ENCODE peak calls at places on chromosomes 7 and 10, in five cellular contexts. J is prostate gland, X is RWPE2, T is neural progenitor cell, Y is left lung. L is an unnamed sample.

GRCh38 chr10:23291551-23292334 is 52.9 kb downstream of the C10orf67 start:
- DNase-seq in J (no peak), X (no peak), T (no peak), Y (no peak), L (no peak)

GRCh38 chr10:44279376-44279775 is 105.5 kb downstream of the CXCL12 start:
- DNase-seq in J (no peak), X (no peak), T (no peak), Y (no peak), L (no peak)

GRCh38 chr10:103153302-103153759 is 39.7 kb downstream of the NT5C2 start:
- DNase-seq in J (no peak), X (no peak), T (peak; percentile 38), Y (no peak), L (no peak)

GRCh38 chr7:155662343-155663043 is 18.0 kb downstream of the RBM33 start:
- DNase-seq in J (no peak), X (no peak), T (no peak), Y (no peak), L (no peak)

GRCh38 chr10:104197364-104197763 is 34.8 kb downstream of the CFAP43 start:
- DNase-seq in J (no peak), X (no peak), T (no peak), Y (no peak), L (no peak)

GRCh38 chr10:132866601-132867381 is 75.6 kb downstream of the CFAP46 start:
- DNase-seq in J (no peak), X (peak; percentile 49), T (no peak), Y (peak; percentile 67), L (no peak)

GRCh38 chr7:142711196-142711595 is 38.1 kb upstream of the PRSS1 start:
- DNase-seq in J (no peak), X (no peak), T (no peak), Y (no peak), L (no peak)

GRCh38 chr10:34016541-34016940 is 682.1 kb upstream of the NRP1 start:
- DNase-seq in J (no peak), X (no peak), T (no peak), Y (no peak), L (no peak)

GRCh38 chr7:111954474-111955311 is 251.5 kb downstream of the DOCK4 start:
- DNase-seq in J (no peak), X (no peak), T (peak; percentile 11), Y (no peak), L (no peak)

GRCh38 chr7:108340856-108341411 is 115.3 kb downstream of the NRCAM start:
- DNase-seq in J (peak; percentile 14), X (no peak), T (no peak), Y (no peak), L (no peak)

GRCh38 chr7:936131-937054 is 18.1 kb downstream of the ADAP1 start:
- DNase-seq in J (no peak), X (peak; percentile 66), T (no peak), Y (peak; percentile 80), L (no peak)

DNA sequence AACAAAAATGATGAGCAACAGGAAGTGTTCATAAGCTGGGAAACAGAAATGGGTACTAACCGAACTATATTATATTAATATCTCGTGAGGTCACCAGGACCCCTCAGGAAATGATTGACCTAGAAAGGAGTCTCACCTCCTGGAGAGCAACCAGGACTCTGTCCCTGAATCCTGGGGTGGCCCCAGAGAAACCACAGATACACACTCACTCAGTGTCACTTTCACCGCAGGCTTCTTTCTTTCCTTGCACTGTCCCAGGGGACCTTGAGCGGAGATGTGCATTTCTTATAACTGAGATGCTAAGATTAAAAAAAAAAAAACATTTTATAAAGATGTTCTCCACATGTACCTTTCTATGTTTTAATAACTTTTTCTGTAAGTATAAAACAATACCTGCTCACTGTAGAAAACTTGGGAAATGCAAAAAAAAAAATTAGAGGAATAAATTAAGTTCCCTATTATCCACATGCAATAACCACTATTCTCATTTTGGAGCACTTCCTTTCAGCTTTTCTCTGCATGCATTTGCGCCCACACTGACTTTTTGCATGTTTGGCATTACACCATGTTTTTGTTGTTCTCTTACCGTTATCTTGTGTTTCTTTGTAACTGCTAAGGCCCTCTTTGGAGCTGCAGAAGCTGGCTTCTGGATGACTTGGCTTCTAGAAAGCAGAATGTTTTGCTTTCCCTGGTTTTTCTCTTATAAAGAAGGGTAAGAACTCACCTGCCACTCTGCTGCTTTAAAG is 15.0 kb downstream of the NOD1 start:
- DNase-seq in J (no peak), X (no peak), T (no peak), Y (no peak), L (no peak)
- TF ChIP-seq CTCF in J (no peak), X (no peak), T (no peak), Y (no peak), L (no peak)

GRCh38 chr10:96657385-96657784 is 62.9 kb downstream of the PIK3AP1 start:
- DNase-seq in J (no peak), X (no peak), T (no peak), Y (no peak), L (no peak)

GRCh38 chr10:96655577-96656213 is 64.6 kb downstream of the PIK3AP1 start:
- DNase-seq in J (no peak), X (no peak), T (no peak), Y (peak; percentile 85), L (no peak)

GRCh38 chr10:96660297-96660696 is 60.0 kb downstream of the PIK3AP1 start:
- DNase-seq in J (no peak), X (no peak), T (no peak), Y (no peak), L (no peak)

GRCh38 chr10:96658844-96659243 is 61.5 kb downstream of the PIK3AP1 start:
- DNase-seq in J (no peak), X (no peak), T (no peak), Y (no peak), L (no peak)

DNA sequence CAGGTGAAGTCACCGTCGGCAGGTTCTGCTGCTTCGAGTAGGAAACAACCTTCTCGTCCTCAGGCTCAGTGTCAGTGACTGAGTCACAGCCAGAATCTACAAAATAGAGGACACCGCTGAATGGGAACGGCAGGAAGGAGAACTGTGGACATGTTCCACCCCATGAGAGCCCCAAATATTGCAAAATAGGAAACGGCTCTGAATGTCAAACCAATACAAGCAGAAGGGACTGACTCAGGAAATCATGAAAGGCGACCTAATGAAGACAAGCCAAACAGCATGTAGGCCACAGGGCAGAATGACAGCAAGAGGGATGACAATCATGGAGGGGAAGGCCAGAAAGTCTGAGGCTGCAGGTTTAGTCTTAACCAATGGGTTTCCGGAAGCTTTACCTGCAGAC is 63.5 kb downstream of the PIK3AP1 start:
- DNase-seq in J (no peak), X (no peak), T (no peak), Y (no peak), L (no peak)
- H3K27ac ChIP-seq in J (no peak overlapping the region), X (no peak overlapping the region), T (no peak overlapping the region), Y (no peak overlapping the region), L (no peak overlapping the region)

GRCh38 chr10:117240730-117241529 is at the start of gene SLC18A2:
- DNase-seq in J (no peak), X (no peak), T (peak; percentile 78), Y (no peak), L (no peak)
- H3K4me3 ChIP-seq in J (peak within 1 kb of the TSS; percentile 40), X (peak within 1 kb of the TSS; percentile 21), T (peak within 1 kb of the TSS; percentile 57), Y (no peak within 1 kb of the TSS), L (peak within 1 kb of the TSS; percentile 25)

DNA sequence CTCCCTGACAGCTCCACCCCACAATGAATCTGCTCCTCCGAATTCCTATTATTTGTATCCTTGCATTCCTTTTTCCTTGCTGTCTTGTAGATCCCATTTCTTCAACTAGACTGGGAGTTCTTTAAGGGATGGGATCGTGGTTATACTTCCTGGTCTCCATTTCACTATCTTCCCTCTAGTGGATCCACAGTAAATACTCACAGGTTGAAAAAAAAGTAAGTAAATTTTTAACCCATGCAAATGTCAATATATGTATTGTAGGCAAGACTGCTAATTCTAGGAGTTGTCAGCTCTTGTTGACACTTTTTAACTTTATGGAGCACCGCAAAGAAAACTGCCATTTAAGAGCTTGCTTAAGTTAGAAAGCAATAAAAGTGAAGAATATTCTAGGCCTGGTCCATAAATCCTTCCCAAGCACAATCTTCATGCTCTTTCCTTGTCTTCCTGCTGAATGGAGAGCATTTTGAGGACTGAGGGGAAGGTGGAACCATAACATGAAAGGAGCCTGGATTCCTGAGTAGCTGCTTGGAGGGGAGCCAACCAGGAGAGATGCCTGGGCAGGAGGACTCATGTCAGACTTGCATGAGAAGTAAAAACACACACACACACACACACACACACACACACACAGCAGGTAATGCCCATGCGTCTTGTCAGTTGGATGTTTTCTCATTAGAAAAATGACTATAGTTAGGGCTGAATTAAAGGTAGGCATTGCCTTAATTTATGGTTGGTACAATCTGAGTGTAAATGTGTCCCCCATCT is 32.1 kb downstream of the VWA2 start:
- DNase-seq in J (peak; percentile 71), X (peak; percentile 78), T (no peak), Y (no peak), L (no peak)
- TF ChIP-seq CTCF in J (no peak), X (no peak), T (no peak), Y (no peak), L (no peak)

GRCh38 chr7:157615101-157615817 is 278.5 kb downstream of the DNAJB6 start:
- DNase-seq in J (no peak), X (no peak), T (no peak), Y (no peak), L (no peak)

GRCh38 chr7:157617401-157617800 is 280.6 kb downstream of the DNAJB6 start:
- DNase-seq in J (no peak), X (no peak), T (no peak), Y (no peak), L (no peak)

GRCh38 chr7:157616931-157617330 is 280.1 kb downstream of the DNAJB6 start:
- DNase-seq in J (no peak), X (no peak), T (no peak), Y (no peak), L (no peak)

GRCh38 chr7:157615852-157616251 is 279.0 kb downstream of the DNAJB6 start:
- DNase-seq in J (no peak), X (no peak), T (no peak), Y (no peak), L (no peak)

DNA sequence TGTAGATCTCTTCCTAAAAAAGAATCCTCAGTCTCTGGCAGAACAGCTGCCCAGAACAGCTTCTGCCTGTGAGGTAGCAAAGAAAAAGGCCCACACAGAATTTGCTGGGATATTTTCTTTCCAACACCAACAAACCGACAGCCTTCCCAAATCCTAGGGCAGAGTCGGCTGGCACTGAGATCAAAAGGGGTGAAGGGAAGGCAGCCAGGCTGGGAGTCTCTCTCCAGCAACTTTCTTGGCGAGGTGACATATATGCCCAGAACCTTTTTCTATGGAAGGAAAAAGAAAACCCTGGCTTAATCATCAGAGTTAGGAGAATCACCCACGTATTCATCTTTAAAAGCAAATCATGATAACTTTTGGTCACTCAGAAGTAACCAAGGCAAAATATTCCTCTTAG is 279.6 kb downstream of the DNAJB6 start:
- DNase-seq in J (no peak), X (no peak), T (no peak), Y (no peak), L (no peak)
- H3K27ac ChIP-seq in J (no peak overlapping the region), X (no peak overlapping the region), T (no peak overlapping the region), Y (no peak overlapping the region), L (no peak overlapping the region)

GRCh38 chr7:13987395-13987794 is 2.1 kb downstream of the ETV1 start:
- DNase-seq in J (no peak), X (no peak), T (no peak), Y (no peak), L (no peak)

GRCh38 chr7:13989944-13990295 is 454 bp upstream of the ETV1 start:
- DNase-seq in J (peak; percentile 5), X (no peak), T (no peak), Y (no peak), L (no peak)

GRCh38 chr7:13989138-13989943 is at the start of gene ETV1:
- DNase-seq in J (peak; percentile 46), X (peak; percentile 60), T (peak; percentile 96), Y (peak; percentile 76), L (peak; percentile 75)

GRCh38 chr7:13988011-13988410 is 1.5 kb downstream of the ETV1 start:
- DNase-seq in J (no peak), X (no peak), T (peak; percentile 38), Y (no peak), L (no peak)

GRCh38 chr7:13988765-13989137 is 715 bp downstream of the ETV1 start:
- DNase-seq in J (no peak), X (no peak), T (peak; percentile 64), Y (no peak), L (peak; percentile 57)
- H3K4me3 ChIP-seq in J (peak overlapping the region; percentile 48), X (peak overlapping the region; percentile 74), T (peak overlapping the region; percentile 81), Y (peak overlapping the region; percentile 54), L (peak overlapping the region; percentile 91)